ENCODE peak calls at places on chromosomes 3 and 15, in six cellular contexts. P, S, Q, Z, G and C are unnamed samples.

GRCh38 chr3:112814256-112814655 is 32.4 kb downstream of the CD200R1L start:
- DNase-seq in P (peak), S (no peak), Q (no peak), Z (no peak), G (no peak), C (no peak)

GRCh38 chr3:99877180-99877579 is 59.5 kb downstream of the CMSS1 start:
- DNase-seq in P (no peak), S (no peak), Q (no peak), Z (no peak), G (no peak), C (no peak)

GRCh38 chr3:64311424-64311920 is 86.2 kb upstream of the PRICKLE2 start:
- DNase-seq in P (no peak), S (no peak), Q (no peak), Z (no peak), G (no peak), C (no peak)

GRCh38 chr15:51647128-51647562 is 24.6 kb upstream of the DMXL2 start:
- DNase-seq in P (peak), S (peak), Q (peak), Z (no peak), G (no peak), C (peak)

GRCh38 chr3:85342915-85343314 is 384.1 kb downstream of the CADM2 start:
- DNase-seq in P (peak), S (no peak), Q (no peak), Z (no peak), G (no peak), C (no peak)

GRCh38 chr15:88769161-88769971 is 33.9 kb upstream of the ACAN start:
- DNase-seq in P (no peak), S (no peak), Q (no peak), Z (no peak), G (no peak), C (no peak)

GRCh38 chr3:45631486-45631885 is 36.9 kb downstream of the LIMD1 start:
- DNase-seq in P (peak), S (no peak), Q (no peak), Z (no peak), G (no peak), C (no peak)

GRCh38 chr3:136120373-136121348 is 75.5 kb downstream of the MSL2 start:
- DNase-seq in P (no peak), S (no peak), Q (no peak), Z (no peak), G (no peak), C (no peak)

GRCh38 chr15:60795889-60796288 is 316.9 kb upstream of the ICE2 start:
- DNase-seq in P (no peak), S (no peak), Q (no peak), Z (no peak), G (no peak), C (no peak)

GRCh38 chr15:70014860-70015490 is 82.7 kb downstream of the TLE3 start:
- DNase-seq in P (peak), S (peak), Q (no peak), Z (no peak), G (no peak), C (no peak)

GRCh38 chr3:44439499-44440295 is 37.8 kb downstream of the ZNF445 start:
- DNase-seq in P (peak), S (peak), Q (peak), Z (peak), G (peak), C (peak)

GRCh38 chr3:32481791-32482631 is 20.6 kb downstream of the CMTM6 start:
- DNase-seq in P (no peak), S (no peak), Q (no peak), Z (no peak), G (no peak), C (no peak)

GRCh38 chr3:188819939-188820338 is 351.8 kb upstream of the TPRG1 start:
- DNase-seq in P (no peak), S (no peak), Q (no peak), Z (no peak), G (no peak), C (no peak)

GRCh38 chr3:184679056-184679502 is 32.8 kb downstream of the MAGEF1 start:
- DNase-seq in P (no peak), S (no peak), Q (peak), Z (no peak), G (no peak), C (peak)

GRCh38 chr15:29805043-29805707 is 17.1 kb downstream of the TJP1 start:
- DNase-seq in P (no peak), S (no peak), Q (no peak), Z (no peak), G (no peak), C (no peak)

GRCh38 chr3:144039661-144040060 is 68.0 kb downstream of the DIPK2A start:
- DNase-seq in P (no peak), S (no peak), Q (no peak), Z (no peak), G (no peak), C (no peak)

GRCh38 chr3:82386656-82387055 is 625.2 kb upstream of the GBE1 start:
- DNase-seq in P (no peak), S (no peak), Q (no peak), Z (no peak), G (no peak), C (no peak)

GRCh38 chr3:139588450-139588849 is 48.9 kb upstream of the RBP1 start:
- DNase-seq in P (no peak), S (no peak), Q (no peak), Z (no peak), G (no peak), C (no peak)

GRCh38 chr3:178672263-178672662 is 136.0 kb downstream of the KCNMB2 start:
- DNase-seq in P (no peak), S (no peak), Q (no peak), Z (no peak), G (no peak), C (no peak)
- H3K27ac ChIP-seq in P (no peak), S (no peak), Q (no peak), Z (no peak), G (no peak), C (no peak)

DNA sequence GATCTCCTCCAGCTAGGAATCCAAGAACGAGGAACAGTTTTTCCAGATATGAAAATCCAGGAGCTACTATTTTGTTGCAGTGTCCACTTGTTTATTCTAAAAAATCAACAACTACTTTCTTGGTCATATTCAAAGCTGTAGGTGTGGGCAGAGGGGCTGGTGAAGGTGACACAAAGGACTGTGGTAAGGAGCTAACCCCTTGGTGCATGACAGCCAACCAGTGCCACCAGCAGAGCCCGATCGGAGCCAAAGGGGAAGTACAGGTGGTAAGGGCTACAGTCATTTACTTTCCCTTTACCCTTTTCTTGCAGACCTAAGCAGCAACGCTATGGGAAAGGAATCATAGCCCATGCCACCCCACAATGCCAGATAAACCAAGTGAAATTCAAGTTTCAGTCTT is 30.7 kb downstream of the PLA1A start:
- DNase-seq in P (no peak), S (no peak), Q (no peak), Z (no peak), G (no peak), C (no peak)
- H3K27ac ChIP-seq in P (no peak), S (peak), Q (no peak), Z (peak), G (no peak), C (peak)

DNA sequence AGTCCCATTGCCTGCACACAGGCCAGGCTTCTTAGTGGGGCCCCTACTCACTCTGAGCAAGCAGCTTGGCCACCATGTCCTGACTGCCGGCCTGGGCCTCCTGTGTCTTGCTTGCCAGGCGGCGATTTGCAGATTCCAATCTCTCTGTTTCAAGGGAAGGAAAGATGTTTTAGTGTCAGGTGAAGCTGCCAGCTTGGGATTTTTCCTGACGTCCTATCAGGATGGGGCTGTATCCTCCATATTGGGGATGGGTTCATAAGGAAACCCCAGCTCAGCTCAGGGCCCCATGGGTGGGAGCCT is 8.5 kb downstream of the AMOTL2 start:
- DNase-seq in P (no peak), S (no peak), Q (peak), Z (no peak), G (no peak), C (no peak)
- H3K27ac ChIP-seq in P (no peak), S (peak), Q (peak), Z (no peak), G (no peak), C (peak)

GRCh38 chr3:126295407-126295939 is 61.7 kb downstream of the KLF15 start:
- DNase-seq in P (no peak), S (no peak), Q (no peak), Z (no peak), G (no peak), C (no peak)

GRCh38 chr3:126294211-126294801 is 62.9 kb downstream of the KLF15 start:
- DNase-seq in P (no peak), S (no peak), Q (no peak), Z (no peak), G (no peak), C (no peak)

GRCh38 chr3:126291537-126291936 is 65.7 kb downstream of the KLF15 start:
- DNase-seq in P (no peak), S (no peak), Q (no peak), Z (no peak), G (no peak), C (no peak)

GRCh38 chr3:126292318-126293070 is 64.7 kb downstream of the KLF15 start:
- DNase-seq in P (no peak), S (no peak), Q (no peak), Z (no peak), G (no peak), C (no peak)

DNA sequence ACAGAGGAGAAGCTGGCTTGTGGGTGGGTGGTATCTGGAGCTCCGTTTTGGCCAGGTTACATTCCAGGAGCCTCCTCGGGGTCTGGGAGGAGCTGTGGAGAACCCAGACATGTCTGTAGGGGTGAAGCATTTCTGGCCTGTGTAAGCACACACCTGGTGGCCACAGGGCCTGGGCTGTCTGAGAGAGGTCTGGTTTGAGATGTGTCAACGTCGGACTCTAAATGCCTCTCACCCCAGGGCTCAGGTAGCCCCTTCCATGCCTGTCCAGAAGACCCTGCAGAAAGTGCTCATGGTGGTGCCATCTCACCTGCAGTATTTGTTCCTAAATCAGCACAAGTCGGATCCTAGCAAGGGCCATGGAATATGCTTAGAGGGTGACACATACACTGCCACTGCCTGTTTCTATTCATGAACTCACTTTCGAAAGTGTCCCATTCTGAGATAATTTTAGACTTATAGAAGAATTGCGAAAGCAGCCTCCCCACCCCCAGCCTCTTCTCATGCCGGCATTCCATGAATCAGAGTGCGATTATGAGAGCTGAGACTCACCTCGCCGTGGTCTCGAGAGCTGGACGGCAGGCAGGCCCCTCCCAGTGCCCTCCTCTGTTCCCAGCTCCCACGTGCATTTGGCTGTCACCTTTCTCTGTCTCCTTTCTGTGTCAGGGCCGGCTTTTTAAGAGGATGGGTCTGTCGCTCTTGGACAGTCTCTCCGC is 63.7 kb downstream of the KLF15 start:
- DNase-seq in P (no peak), S (no peak), Q (no peak), Z (no peak), G (no peak), C (peak)
- H3K27ac ChIP-seq in P (no peak), S (no peak), Q (peak), Z (no peak), G (no peak), C (peak)

GRCh38 chr3:178084938-178085816 is 451.1 kb upstream of the KCNMB2 start:
- DNase-seq in P (no peak), S (peak), Q (peak), Z (peak), G (peak), C (peak)
- H3K27ac ChIP-seq in P (no peak), S (peak), Q (peak), Z (no peak), G (no peak), C (peak)

GRCh38 chr3:77179762-77180161 is 139.9 kb downstream of the ROBO2 start:
- DNase-seq in P (no peak), S (no peak), Q (no peak), Z (no peak), G (no peak), C (no peak)
- H3K27ac ChIP-seq in P (no peak), S (no peak), Q (no peak), Z (no peak), G (no peak), C (no peak)